ENCODE peak calls at places on chromosomes 7 and 10, in five cellular contexts. W, L, R, S and C are unnamed samples.

GRCh38 chr10:124560377-124560776 is 98.8 kb downstream of the LHPP start:
- DNase-seq in S (no peak), W (no peak), L (peak), R (peak), C (peak)

GRCh38 chr10:14945097-14945496 is 8.8 kb downstream of the DCLRE1C start:
- DNase-seq in S (no peak), R (no peak), W (no peak), L (no peak), C (no peak)

GRCh38 chr10:88385601-88386203 is 197.4 kb downstream of the RNLS start:
- DNase-seq in S (no peak), W (peak), R (peak), L (no peak), C (no peak)

GRCh38 chr7:133095119-133095671 is 13.3 kb upstream of the CHCHD3 start:
- DNase-seq in W (no peak), R (no peak), L (no peak), S (no peak), C (no peak)

GRCh38 chr7:138890782-138891445 is 90.3 kb downstream of the KIAA1549 start:
- DNase-seq in W (no peak), L (peak), R (peak), S (no peak), C (peak)

GRCh38 chr10:98432330-98432729 is 14.4 kb downstream of the HPS1 start:
- DNase-seq in L (no peak), W (no peak), R (no peak), S (no peak), C (no peak)

GRCh38 chr7:54907981-54908380 is 110.8 kb upstream of the EGFR start:
- DNase-seq in S (no peak), W (no peak), L (no peak), R (no peak), C (no peak)

GRCh38 chr10:18113881-18114280 is 26.3 kb upstream of the CACNB2 start:
- DNase-seq in S (no peak), L (no peak), W (no peak), R (no peak), C (no peak)

GRCh38 chr10:132300582-132300981 is 7.2 kb downstream of the STK32C start:
- DNase-seq in W (no peak), L (no peak), R (no peak), S (no peak), C (no peak)

GRCh38 chr7:94654764-94655561 is 970 bp downstream of the SGCE start:
- DNase-seq in S (no peak), W (no peak), R (peak), L (peak), C (peak)

GRCh38 chr10:6980353-6980752 is 400.3 kb upstream of the PRKCQ start:
- DNase-seq in R (no peak), W (no peak), S (peak), L (no peak), C (no peak)

DNA sequence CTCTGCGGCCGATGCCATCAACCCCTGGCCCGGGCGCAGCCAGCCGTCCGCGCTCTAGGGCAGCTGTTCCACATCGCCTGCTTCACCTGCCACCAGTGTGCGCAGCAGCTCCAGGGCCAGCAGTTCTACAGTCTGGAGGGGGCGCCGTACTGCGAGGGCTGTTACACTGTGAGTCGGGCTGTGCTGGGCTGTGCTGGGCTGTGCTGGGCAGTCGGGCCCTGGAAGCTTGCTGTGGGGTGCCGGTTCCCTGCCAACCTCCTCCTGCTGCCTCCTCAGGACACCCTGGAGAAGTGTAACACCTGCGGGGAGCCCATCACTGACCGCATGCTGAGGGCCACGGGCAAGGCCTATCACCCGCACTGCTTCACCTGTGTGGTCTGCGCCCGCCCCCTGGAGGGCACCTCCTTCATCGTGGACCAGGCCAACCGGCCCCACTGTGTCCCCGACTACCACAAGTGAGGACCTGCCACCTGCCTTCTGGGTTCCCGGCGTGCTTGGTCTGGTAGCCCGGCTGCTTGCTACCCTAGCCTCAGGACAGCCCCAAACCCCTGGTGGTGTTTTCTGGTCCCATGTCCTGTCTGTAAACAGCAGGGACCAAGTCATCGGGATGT is 7.5 kb downstream of the ZYX start:
- DNase-seq in R (no peak), W (no peak), S (no peak), L (no peak), C (no peak)
- TF ChIP-seq CTCF in R (no peak), W (no peak), S (no peak), L (no peak), C (no peak)

GRCh38 chr7:43905209-43905946 is 1.0 kb downstream of the URGCP start:
- DNase-seq in W (peak), R (peak), L (peak), S (no peak), C (peak)

GRCh38 chr7:43906327-43907010 is at the start of gene URGCP:
- DNase-seq in W (peak), L (no peak), S (no peak), R (peak), C (peak)

GRCh38 chr7:43904533-43905208 is 1.7 kb downstream of the URGCP start:
- DNase-seq in R (no peak), S (no peak), W (no peak), L (no peak), C (peak)

GRCh38 chr7:43902542-43903054 is 3.8 kb downstream of the URGCP start:
- DNase-seq in R (no peak), W (no peak), L (no peak), S (no peak), C (no peak)

DNA sequence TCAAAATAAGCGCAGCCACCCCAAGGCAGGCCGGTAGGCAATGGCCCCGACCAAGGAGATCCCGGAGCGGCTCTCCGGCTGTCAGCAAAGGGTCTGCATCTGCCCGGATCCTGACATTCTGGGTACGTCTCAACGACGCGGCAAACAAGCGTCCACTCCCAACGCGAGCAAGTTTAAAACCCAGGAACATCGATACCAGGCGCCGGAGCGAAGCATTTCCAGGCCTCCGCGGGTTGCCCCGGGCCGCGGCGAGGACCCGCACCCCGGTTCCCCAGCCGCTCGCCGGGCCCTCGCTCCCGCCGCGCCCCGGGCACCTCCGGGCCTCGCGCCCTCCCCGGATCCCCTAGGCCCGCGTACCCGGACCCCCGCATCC is 456 bp downstream of the URGCP start:
- DNase-seq in W (peak), R (peak), S (no peak), L (no peak), C (peak)
- H3K4me3 ChIP-seq in W (peak), R (peak), S (peak), L (peak), C (peak)

DNA sequence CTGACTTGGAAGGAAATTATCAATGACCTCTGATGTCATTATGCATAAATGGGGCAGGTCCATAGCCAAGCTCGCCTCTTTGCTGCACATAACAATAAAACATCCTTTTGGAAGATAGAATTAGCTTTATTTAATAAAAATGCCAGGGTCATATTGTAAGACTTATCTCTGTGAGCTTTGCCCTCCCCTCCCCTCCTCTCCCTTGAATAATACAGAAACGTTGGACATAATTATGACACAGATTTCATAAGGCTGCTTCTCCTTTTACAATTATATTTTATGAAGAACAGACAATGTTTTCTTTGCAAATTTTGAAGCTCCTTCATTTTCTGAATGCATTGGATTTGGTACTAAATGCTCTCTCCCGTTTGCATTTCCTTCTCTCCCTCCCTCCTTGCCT is 444.9 kb downstream of the AUTS2 start:
- DNase-seq in R (no peak), L (no peak), S (no peak), W (no peak), C (no peak)
- TF ChIP-seq CTCF in R (no peak), L (no peak), S (no peak), W (no peak), C (no peak)

GRCh38 chr10:33612116-33612515 is 277.6 kb upstream of the NRP1 start:
- DNase-seq in R (no peak), S (no peak), W (no peak), L (peak), C (peak)
- H3K4me3 ChIP-seq in R (no peak), S (no peak), W (no peak), L (no peak), C (no peak)